ENCODE peak calls at places on chromosome 3, in four cellular contexts. B is AML-193, H is T follicular helper cell, U is NCI-H1092. L is an unnamed sample.

GRCh38 chr3:134317106-134317947 is 56.9 kb downstream of the AMOTL2 start:
- DNase-seq in B (no peak), H (no peak), U (no peak), L (no peak)

GRCh38 chr3:38519651-38520050 is 23.5 kb downstream of the EXOG start:
- DNase-seq in B (no peak), H (no peak), U (no peak), L (peak)

GRCh38 chr3:53083496-53083895 is 37.6 kb upstream of the SFMBT1 start:
- DNase-seq in B (no peak), H (no peak), U (no peak), L (no peak)

GRCh38 chr3:142586803-142587406 is 8.4 kb upstream of the ATR start:
- DNase-seq in B (peak), H (no peak), U (peak), L (peak)

GRCh38 chr3:149369991-149370866 is 7.2 kb downstream of the TM4SF1 start:
- DNase-seq in B (no peak), H (no peak), U (no peak), L (peak)

GRCh38 chr3:177488740-177489139 is 291.5 kb upstream of the TBL1XR1 start:
- DNase-seq in B (no peak), H (no peak), U (no peak), L (no peak)

GRCh38 chr3:193711964-193712598 is 119.1 kb downstream of the OPA1 start:
- DNase-seq in B (no peak), H (no peak), U (peak), L (peak)

GRCh38 chr3:189507856-189508255 is 123.3 kb upstream of the TP63 start:
- DNase-seq in B (peak), H (no peak), U (no peak), L (peak)

GRCh38 chr3:31790516-31791148 is 190.4 kb downstream of the OSBPL10 start:
- DNase-seq in B (no peak), H (no peak), U (no peak), L (no peak)

GRCh38 chr3:50503504-50503903 is at the start of gene CACNA2D2:
- DNase-seq in B (no peak), H (peak), U (no peak), L (peak)

GRCh38 chr3:53030864-53031445 is 14.9 kb downstream of the SFMBT1 start:
- DNase-seq in B (no peak), H (peak), U (no peak), L (peak)

GRCh38 chr3:79297242-79297641 is 470.6 kb downstream of the ROBO1 start:
- DNase-seq in B (no peak), H (no peak), U (peak), L (no peak)

GRCh38 chr3:56914646-56915045 is 112.9 kb upstream of the ARHGEF3 start:
- DNase-seq in B (no peak), H (no peak), U (no peak), L (no peak)

GRCh38 chr3:48065035-48065434 is 48.8 kb upstream of the MAP4 start:
- DNase-seq in B (no peak), H (no peak), U (no peak), L (no peak)

GRCh38 chr3:42031808-42032475 is 59.2 kb upstream of the TRAK1 start:
- DNase-seq in B (no peak), H (no peak), U (no peak), L (no peak)

GRCh38 chr3:159221335-159221734 is 419.5 kb downstream of the MFSD1 start:
- DNase-seq in B (no peak), H (no peak), U (no peak), L (no peak)

GRCh38 chr3:79871656-79872055 is 103.9 kb upstream of the ROBO1 start:
- DNase-seq in B (no peak), H (no peak), U (no peak), L (no peak)

GRCh38 chr3:56855856-56856538 is 54.2 kb upstream of the ARHGEF3 start:
- DNase-seq in B (peak), H (no peak), U (no peak), L (no peak)

GRCh38 chr3:122030381-122031122 is 8.5 kb upstream of the ILDR1 start:
- DNase-seq in B (no peak), H (no peak), U (no peak), L (no peak)

GRCh38 chr3:148211725-148212124 is 486.0 kb upstream of the AGTR1 start:
- DNase-seq in B (no peak), H (no peak), U (no peak), L (peak)

GRCh38 chr3:171458857-171459129 is 1.4 kb downstream of the TNIK start:
- DNase-seq in B (no peak), H (no peak), U (no peak), L (no peak)

GRCh38 chr3:126748701-126749546 is 44.9 kb downstream of the CHCHD6 start:
- DNase-seq in B (no peak), H (no peak), U (no peak), L (no peak)

GRCh38 chr3:14467723-14468620 is 65.6 kb downstream of the SLC6A6 start:
- DNase-seq in B (peak), H (peak), U (no peak), L (peak)

GRCh38 chr3:119235151-119235550 is 5.5 kb downstream of the B4GALT4 start:
- DNase-seq in B (no peak), H (no peak), U (no peak), L (no peak)

GRCh38 chr3:98901032-98901464 is 447 bp downstream of the DCBLD2 start:
- DNase-seq in B (peak), H (no peak), U (peak), L (peak)

GRCh38 chr3:99108508-99108907 is 207.0 kb upstream of the DCBLD2 start:
- DNase-seq in B (no peak), H (no peak), U (no peak), L (no peak)

GRCh38 chr3:139202226-139202958 is 141.4 kb upstream of the MRPS22 start:
- DNase-seq in B (no peak), H (no peak), U (no peak), L (peak)

GRCh38 chr3:122618614-122619013 is 41.2 kb downstream of the PARP15 start:
- DNase-seq in B (no peak), H (no peak), U (no peak), L (no peak)

GRCh38 chr3:112293368-112294321 is at the start of gene SLC9C1:
- DNase-seq in B (peak), H (peak), U (peak), L (peak)

GRCh38 chr3:117939628-117940027 is 1095.0 kb downstream of the IGSF11 start:
- DNase-seq in B (no peak), H (no peak), U (no peak), L (no peak)

L was measured in small intestine.